ENCODE peak calls at places on chromosomes 6 and 20, in nine cellular contexts. One of them, this sample, is unnamed. For H3K4me1, the result is how much of the 10 kb centered on the place peaks cover.

GRCh38 chr20:24303393-24303792 is 166.0 kb upstream of the SYNDIG1 start:
- DNase-seq in CD8-positive, alpha-beta T cell: no peak
- DNase-seq in mammary epithelial cell: no peak
- DNase-seq in lower lobe of right lung: no peak
- DNase-seq in endothelial cell of umbilical vein: no peak
- DNase-seq in DND-41: no peak
- DNase-seq in endodermal cell: no peak
- DNase-seq in effector memory CD4-positive, alpha-beta T cell: no peak
- DNase-seq in cardiac muscle cell: peak
- DNase-seq in this sample: no peak

GRCh38 chr6:2518029-2518428 is 232.7 kb downstream of the MYLK4 start:
- DNase-seq in CD8-positive, alpha-beta T cell: no peak
- DNase-seq in mammary epithelial cell: no peak
- DNase-seq in lower lobe of right lung: no peak
- DNase-seq in endothelial cell of umbilical vein: no peak
- DNase-seq in DND-41: no peak
- DNase-seq in endodermal cell: no peak
- DNase-seq in effector memory CD4-positive, alpha-beta T cell: no peak
- DNase-seq in cardiac muscle cell: no peak
- DNase-seq in this sample: no peak

GRCh38 chr6:150143521-150144293 is 863 bp downstream of the PPP1R14C start:
- DNase-seq in CD8-positive, alpha-beta T cell: no peak
- DNase-seq in mammary epithelial cell: peak
- DNase-seq in lower lobe of right lung: peak
- DNase-seq in endothelial cell of umbilical vein: no peak
- DNase-seq in DND-41: no peak
- DNase-seq in endodermal cell: peak
- DNase-seq in effector memory CD4-positive, alpha-beta T cell: no peak
- DNase-seq in cardiac muscle cell: no peak
- DNase-seq in this sample: peak

GRCh38 chr6:98834060-98835031 is at the start of gene POU3F2:
- DNase-seq in CD8-positive, alpha-beta T cell: peak
- DNase-seq in mammary epithelial cell: peak
- DNase-seq in lower lobe of right lung: peak
- DNase-seq in endothelial cell of umbilical vein: peak
- DNase-seq in DND-41: peak
- DNase-seq in endodermal cell: peak
- DNase-seq in effector memory CD4-positive, alpha-beta T cell: peak
- DNase-seq in cardiac muscle cell: peak
- DNase-seq in this sample: peak

GRCh38 chr20:52800734-52801627 is 171.2 kb upstream of the TSHZ2 start:
- DNase-seq in CD8-positive, alpha-beta T cell: no peak
- DNase-seq in mammary epithelial cell: no peak
- DNase-seq in lower lobe of right lung: no peak
- DNase-seq in endothelial cell of umbilical vein: no peak
- DNase-seq in DND-41: no peak
- DNase-seq in endodermal cell: no peak
- DNase-seq in effector memory CD4-positive, alpha-beta T cell: no peak
- DNase-seq in cardiac muscle cell: no peak
- DNase-seq in this sample: no peak

GRCh38 chr20:60316759-60317158 is 358.5 kb downstream of the CDH26 start:
- DNase-seq in CD8-positive, alpha-beta T cell: no peak
- DNase-seq in mammary epithelial cell: no peak
- DNase-seq in lower lobe of right lung: no peak
- DNase-seq in endothelial cell of umbilical vein: no peak
- DNase-seq in DND-41: peak
- DNase-seq in endodermal cell: no peak
- DNase-seq in effector memory CD4-positive, alpha-beta T cell: no peak
- DNase-seq in cardiac muscle cell: no peak
- DNase-seq in this sample: no peak

GRCh38 chr6:38241200-38241599 is 398.5 kb downstream of the BTBD9 start:
- DNase-seq in CD8-positive, alpha-beta T cell: no peak
- DNase-seq in mammary epithelial cell: no peak
- DNase-seq in lower lobe of right lung: no peak
- DNase-seq in endothelial cell of umbilical vein: no peak
- DNase-seq in DND-41: no peak
- DNase-seq in endodermal cell: peak
- DNase-seq in effector memory CD4-positive, alpha-beta T cell: no peak
- DNase-seq in cardiac muscle cell: no peak
- DNase-seq in this sample: no peak

GRCh38 chr6:90294614-90294988 is 2.0 kb downstream of the BACH2 start:
- DNase-seq in CD8-positive, alpha-beta T cell: peak
- DNase-seq in mammary epithelial cell: no peak
- DNase-seq in lower lobe of right lung: no peak
- DNase-seq in endothelial cell of umbilical vein: no peak
- DNase-seq in DND-41: no peak
- DNase-seq in endodermal cell: peak
- DNase-seq in effector memory CD4-positive, alpha-beta T cell: peak
- DNase-seq in cardiac muscle cell: no peak
- DNase-seq in this sample: no peak

DNA sequence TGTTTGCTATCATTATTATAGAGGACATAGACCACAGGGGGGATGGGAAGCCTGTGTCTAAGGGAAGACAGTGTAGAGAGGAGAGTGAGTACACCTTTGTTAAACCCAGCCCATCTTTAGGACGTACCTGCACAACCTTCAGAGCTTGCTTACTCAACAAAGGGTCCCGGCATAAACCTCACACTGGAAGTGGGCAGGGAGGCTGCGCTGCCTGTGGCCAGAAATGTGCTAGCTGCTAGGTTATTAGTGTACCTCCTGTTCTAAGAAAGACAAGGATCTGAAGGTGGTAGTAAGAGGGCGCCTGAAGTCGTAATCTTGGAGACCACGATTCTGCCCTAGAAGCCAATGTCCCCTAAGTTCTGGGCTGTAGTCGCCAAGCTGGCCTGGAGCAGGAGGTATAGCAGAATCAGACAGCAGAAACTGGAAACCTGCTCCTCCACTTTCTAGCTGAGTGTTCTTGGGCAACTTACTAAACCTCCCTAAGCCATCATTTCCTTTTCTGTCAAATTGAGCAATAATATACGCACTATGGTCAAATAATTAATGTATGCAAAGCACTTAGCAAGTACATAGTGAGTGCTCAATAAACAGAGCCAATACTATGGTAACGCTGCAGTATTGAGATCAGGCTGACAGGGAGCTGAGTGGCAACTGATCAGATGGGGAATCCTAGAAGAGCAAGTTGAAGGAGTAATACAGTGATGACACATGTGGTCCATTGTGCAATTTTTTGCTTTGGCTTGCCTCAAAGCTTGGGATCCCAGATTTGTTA is 16.8 kb upstream of the AKIRIN2 start:
- DNase-seq in CD8-positive, alpha-beta T cell: no peak
- DNase-seq in mammary epithelial cell: peak
- DNase-seq in lower lobe of right lung: no peak
- DNase-seq in endothelial cell of umbilical vein: no peak
- DNase-seq in DND-41: no peak
- DNase-seq in endodermal cell: no peak
- DNase-seq in effector memory CD4-positive, alpha-beta T cell: no peak
- DNase-seq in cardiac muscle cell: peak
- DNase-seq in this sample: peak
- H3K4me1 ChIP-seq in CD8-positive, alpha-beta T cell: under half
- H3K4me1 ChIP-seq in mammary epithelial cell: under half
- H3K4me1 ChIP-seq in lower lobe of right lung: under half
- H3K4me1 ChIP-seq in endothelial cell of umbilical vein: under half
- H3K4me1 ChIP-seq in DND-41: under half
- H3K4me1 ChIP-seq in endodermal cell: under half
- H3K4me1 ChIP-seq in effector memory CD4-positive, alpha-beta T cell: under half
- H3K4me1 ChIP-seq in cardiac muscle cell: under half
- H3K4me1 ChIP-seq in this sample: under half

GRCh38 chr6:6685249-6685667 is 96.7 kb downstream of the LY86 start:
- DNase-seq in CD8-positive, alpha-beta T cell: no peak
- DNase-seq in mammary epithelial cell: no peak
- DNase-seq in lower lobe of right lung: no peak
- DNase-seq in endothelial cell of umbilical vein: no peak
- DNase-seq in DND-41: no peak
- DNase-seq in endodermal cell: no peak
- DNase-seq in effector memory CD4-positive, alpha-beta T cell: no peak
- DNase-seq in cardiac muscle cell: no peak
- DNase-seq in this sample: no peak

GRCh38 chr6:6686748-6687601 is 98.5 kb downstream of the LY86 start:
- DNase-seq in CD8-positive, alpha-beta T cell: peak
- DNase-seq in mammary epithelial cell: peak
- DNase-seq in lower lobe of right lung: peak
- DNase-seq in endothelial cell of umbilical vein: peak
- DNase-seq in DND-41: peak
- DNase-seq in endodermal cell: peak
- DNase-seq in effector memory CD4-positive, alpha-beta T cell: no peak
- DNase-seq in cardiac muscle cell: peak
- DNase-seq in this sample: peak

GRCh38 chr6:6684365-6684833 is 95.9 kb downstream of the LY86 start:
- DNase-seq in CD8-positive, alpha-beta T cell: no peak
- DNase-seq in mammary epithelial cell: no peak
- DNase-seq in lower lobe of right lung: no peak
- DNase-seq in endothelial cell of umbilical vein: no peak
- DNase-seq in DND-41: no peak
- DNase-seq in endodermal cell: no peak
- DNase-seq in effector memory CD4-positive, alpha-beta T cell: no peak
- DNase-seq in cardiac muscle cell: no peak
- DNase-seq in this sample: no peak

GRCh38 chr6:6688283-6688682 is 99.8 kb downstream of the LY86 start:
- DNase-seq in CD8-positive, alpha-beta T cell: no peak
- DNase-seq in mammary epithelial cell: no peak
- DNase-seq in lower lobe of right lung: no peak
- DNase-seq in endothelial cell of umbilical vein: peak
- DNase-seq in DND-41: no peak
- DNase-seq in endodermal cell: peak
- DNase-seq in effector memory CD4-positive, alpha-beta T cell: no peak
- DNase-seq in cardiac muscle cell: no peak
- DNase-seq in this sample: no peak

GRCh38 chr6:6686176-6686575 is 97.7 kb downstream of the LY86 start:
- DNase-seq in CD8-positive, alpha-beta T cell: no peak
- DNase-seq in mammary epithelial cell: no peak
- DNase-seq in lower lobe of right lung: no peak
- DNase-seq in endothelial cell of umbilical vein: no peak
- DNase-seq in DND-41: no peak
- DNase-seq in endodermal cell: no peak
- DNase-seq in effector memory CD4-positive, alpha-beta T cell: no peak
- DNase-seq in cardiac muscle cell: no peak
- DNase-seq in this sample: no peak
- H3K4me3 ChIP-seq in CD8-positive, alpha-beta T cell: no peak
- H3K4me3 ChIP-seq in mammary epithelial cell: no peak
- H3K4me3 ChIP-seq in lower lobe of right lung: no peak
- H3K4me3 ChIP-seq in endothelial cell of umbilical vein: no peak
- H3K4me3 ChIP-seq in DND-41: no peak
- H3K4me3 ChIP-seq in endodermal cell: peak
- H3K4me3 ChIP-seq in effector memory CD4-positive, alpha-beta T cell: no peak
- H3K4me3 ChIP-seq in cardiac muscle cell: peak
- H3K4me3 ChIP-seq in this sample: no peak

GRCh38 chr6:96608074-96608473 is 45.1 kb downstream of the FHL5 start:
- DNase-seq in CD8-positive, alpha-beta T cell: no peak
- DNase-seq in mammary epithelial cell: no peak
- DNase-seq in lower lobe of right lung: no peak
- DNase-seq in endothelial cell of umbilical vein: no peak
- DNase-seq in DND-41: no peak
- DNase-seq in endodermal cell: no peak
- DNase-seq in effector memory CD4-positive, alpha-beta T cell: no peak
- DNase-seq in cardiac muscle cell: no peak
- DNase-seq in this sample: no peak

GRCh38 chr6:96610019-96610418 is 47.1 kb downstream of the FHL5 start:
- DNase-seq in CD8-positive, alpha-beta T cell: no peak
- DNase-seq in mammary epithelial cell: no peak
- DNase-seq in lower lobe of right lung: no peak
- DNase-seq in endothelial cell of umbilical vein: no peak
- DNase-seq in DND-41: no peak
- DNase-seq in endodermal cell: no peak
- DNase-seq in effector memory CD4-positive, alpha-beta T cell: no peak
- DNase-seq in cardiac muscle cell: no peak
- DNase-seq in this sample: no peak

GRCh38 chr6:96611342-96611964 is 48.5 kb downstream of the FHL5 start:
- DNase-seq in CD8-positive, alpha-beta T cell: no peak
- DNase-seq in mammary epithelial cell: no peak
- DNase-seq in lower lobe of right lung: no peak
- DNase-seq in endothelial cell of umbilical vein: no peak
- DNase-seq in DND-41: no peak
- DNase-seq in endodermal cell: no peak
- DNase-seq in effector memory CD4-positive, alpha-beta T cell: no peak
- DNase-seq in cardiac muscle cell: no peak
- DNase-seq in this sample: no peak

DNA sequence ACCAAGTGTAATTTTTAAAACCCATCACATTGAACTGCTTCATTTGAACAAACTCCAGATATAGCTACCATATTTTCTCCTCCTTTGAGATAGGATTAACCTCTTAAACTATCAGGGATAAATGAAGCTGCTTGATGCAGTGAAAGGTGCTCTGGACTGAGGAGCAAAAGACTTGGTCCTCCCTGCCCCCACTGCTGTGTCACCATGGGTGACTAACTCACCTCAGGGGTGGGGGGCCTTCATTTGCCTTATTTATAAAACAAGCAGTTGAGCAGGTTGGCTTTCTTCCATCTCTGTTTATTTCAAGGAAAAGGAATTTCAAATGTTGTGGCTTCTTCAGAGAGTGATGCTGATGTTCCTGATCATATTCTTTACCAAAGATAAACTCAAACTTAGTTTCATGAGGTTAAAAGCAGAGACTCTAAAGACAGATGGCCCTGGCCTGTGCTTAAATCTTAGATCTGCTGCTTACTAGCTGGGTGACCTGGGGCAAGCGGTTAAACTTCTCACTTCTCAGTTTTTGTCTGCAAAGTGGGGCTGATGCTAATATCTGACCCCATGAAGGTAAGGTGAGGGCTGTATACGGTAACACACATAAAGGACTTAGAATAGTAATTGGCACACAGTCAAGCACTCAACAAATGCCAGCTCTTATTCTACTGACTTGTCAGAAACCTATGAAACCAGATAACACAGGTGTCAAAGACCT is 50.5 kb downstream of the FHL5 start:
- DNase-seq in CD8-positive, alpha-beta T cell: no peak
- DNase-seq in mammary epithelial cell: no peak
- DNase-seq in lower lobe of right lung: no peak
- DNase-seq in endothelial cell of umbilical vein: no peak
- DNase-seq in DND-41: no peak
- DNase-seq in endodermal cell: no peak
- DNase-seq in effector memory CD4-positive, alpha-beta T cell: no peak
- DNase-seq in cardiac muscle cell: no peak
- DNase-seq in this sample: no peak
- H3K27ac ChIP-seq in CD8-positive, alpha-beta T cell: no peak
- H3K27ac ChIP-seq in mammary epithelial cell: no peak
- H3K27ac ChIP-seq in lower lobe of right lung: no peak
- H3K27ac ChIP-seq in endothelial cell of umbilical vein: no peak
- H3K27ac ChIP-seq in DND-41: no peak
- H3K27ac ChIP-seq in endodermal cell: no peak
- H3K27ac ChIP-seq in effector memory CD4-positive, alpha-beta T cell: no peak
- H3K27ac ChIP-seq in cardiac muscle cell: no peak
- H3K27ac ChIP-seq in this sample: no peak

DNA sequence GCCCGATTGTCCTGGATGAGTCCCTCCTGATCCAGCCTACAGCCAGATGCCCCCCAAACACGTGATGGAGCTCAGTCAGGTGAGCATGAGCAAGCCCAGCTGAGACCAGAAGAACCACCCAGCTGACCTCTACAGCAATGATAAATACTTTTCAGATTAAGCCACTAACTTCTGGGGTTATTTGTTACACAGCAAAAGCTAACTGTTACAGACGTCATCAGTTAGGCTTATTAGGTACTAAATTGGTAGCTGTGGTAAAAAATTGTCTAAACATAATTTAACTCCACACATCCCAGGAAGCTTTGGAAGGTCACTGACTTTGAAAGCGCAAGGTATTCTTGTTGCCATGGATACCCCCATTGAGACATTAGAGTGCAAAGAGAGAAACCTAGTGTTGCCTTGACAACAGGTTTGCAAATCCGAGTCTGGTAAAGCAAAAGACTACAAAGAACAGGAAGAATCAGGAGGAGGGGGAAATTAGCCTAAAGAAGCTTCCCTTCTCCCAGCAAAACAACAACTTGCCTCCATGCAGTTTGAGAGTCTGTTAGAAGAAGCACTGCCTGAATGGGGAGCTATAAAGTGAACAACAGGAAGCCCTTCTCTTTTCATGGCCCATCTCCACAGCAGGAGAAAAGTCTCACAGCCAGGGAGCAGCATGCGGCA is 41.8 kb upstream of the ZNF831 start:
- DNase-seq in CD8-positive, alpha-beta T cell: no peak
- DNase-seq in mammary epithelial cell: no peak
- DNase-seq in lower lobe of right lung: no peak
- DNase-seq in endothelial cell of umbilical vein: no peak
- DNase-seq in DND-41: no peak
- DNase-seq in endodermal cell: peak
- DNase-seq in effector memory CD4-positive, alpha-beta T cell: no peak
- DNase-seq in cardiac muscle cell: no peak
- DNase-seq in this sample: no peak
- H3K4me1 ChIP-seq in CD8-positive, alpha-beta T cell: half or more
- H3K4me1 ChIP-seq in mammary epithelial cell: under half
- H3K4me1 ChIP-seq in lower lobe of right lung: under half
- H3K4me1 ChIP-seq in endothelial cell of umbilical vein: under half
- H3K4me1 ChIP-seq in DND-41: under half
- H3K4me1 ChIP-seq in endodermal cell: under half
- H3K4me1 ChIP-seq in effector memory CD4-positive, alpha-beta T cell: half or more
- H3K4me1 ChIP-seq in cardiac muscle cell: under half
- H3K4me1 ChIP-seq in this sample: under half